ENCODE peak calls at places on chromosomes 11 and 22, in eight cellular contexts. One of them, this sample, is unnamed.

GRCh38 chr11:125968363-125968762 is 22.5 kb downstream of the VSIG10L2 start:
- DNase-seq in body of pancreas: no peak
- DNase-seq in heart left ventricle: no peak
- DNase-seq in Peyer's patch: no peak
- DNase-seq in A549: no peak
- DNase-seq in IMR-90: no peak
- DNase-seq in stomach: no peak
- DNase-seq in spleen: no peak
- DNase-seq in this sample: peak; percentile 84

GRCh38 chr11:114062272-114062671 is 2.8 kb downstream of the ZBTB16 start:
- DNase-seq in A549: no peak
- DNase-seq in IMR-90: no peak
- DNase-seq in Peyer's patch: no peak
- DNase-seq in heart left ventricle: no peak
- DNase-seq in stomach: no peak
- DNase-seq in body of pancreas: no peak
- DNase-seq in spleen: no peak
- DNase-seq in this sample: no peak

GRCh38 chr22:35353318-35353717 is 27.6 kb upstream of the HMOX1 start:
- DNase-seq in A549: no peak
- DNase-seq in body of pancreas: peak; percentile 55
- DNase-seq in spleen: no peak
- DNase-seq in stomach: no peak
- DNase-seq in Peyer's patch: no peak
- DNase-seq in heart left ventricle: no peak
- DNase-seq in IMR-90: no peak
- DNase-seq in this sample: no peak

GRCh38 chr11:126359431-126360048 is 4.1 kb downstream of the ST3GAL4 start:
- DNase-seq in heart left ventricle: peak; percentile 77
- DNase-seq in spleen: peak; percentile 76
- DNase-seq in Peyer's patch: no peak
- DNase-seq in body of pancreas: peak; percentile 38
- DNase-seq in stomach: no peak
- DNase-seq in IMR-90: peak; percentile 37
- DNase-seq in A549: no peak
- DNase-seq in this sample: peak; percentile 38

GRCh38 chr11:128621491-128622136 is 34.3 kb upstream of the ETS1 start:
- DNase-seq in IMR-90: peak; percentile 98
- DNase-seq in stomach: no peak
- DNase-seq in A549: no peak
- DNase-seq in spleen: no peak
- DNase-seq in heart left ventricle: peak; percentile 51
- DNase-seq in body of pancreas: peak; percentile 19
- DNase-seq in Peyer's patch: no peak
- DNase-seq in this sample: peak; percentile 15

GRCh38 chr11:45859661-45860140 is 12.4 kb downstream of the CRY2 start:
- DNase-seq in IMR-90: peak; percentile 99
- DNase-seq in Peyer's patch: peak; percentile 95
- DNase-seq in stomach: peak; percentile 95
- DNase-seq in body of pancreas: peak; percentile 95
- DNase-seq in spleen: peak; percentile 89
- DNase-seq in heart left ventricle: peak; percentile 95
- DNase-seq in A549: no peak
- DNase-seq in this sample: no peak

GRCh38 chr22:37274380-37274862 is 7.9 kb upstream of the CYTH4 start:
- DNase-seq in A549: no peak
- DNase-seq in Peyer's patch: no peak
- DNase-seq in heart left ventricle: peak; percentile 49
- DNase-seq in body of pancreas: peak; percentile 70
- DNase-seq in stomach: peak; percentile 31
- DNase-seq in spleen: peak; percentile 83
- DNase-seq in IMR-90: no peak
- DNase-seq in this sample: peak; percentile 91

GRCh38 chr11:128520886-128521696 is 66.3 kb downstream of the ETS1 start:
- DNase-seq in stomach: no peak
- DNase-seq in spleen: peak; percentile 81
- DNase-seq in A549: no peak
- DNase-seq in IMR-90: no peak
- DNase-seq in Peyer's patch: no peak
- DNase-seq in heart left ventricle: no peak
- DNase-seq in body of pancreas: no peak
- DNase-seq in this sample: peak; percentile 30

GRCh38 chr11:129955282-129955681 is 47.4 kb downstream of the PRDM10 start:
- DNase-seq in Peyer's patch: no peak
- DNase-seq in body of pancreas: no peak
- DNase-seq in IMR-90: no peak
- DNase-seq in spleen: no peak
- DNase-seq in heart left ventricle: no peak
- DNase-seq in stomach: no peak
- DNase-seq in A549: no peak
- DNase-seq in this sample: no peak

GRCh38 chr11:129258205-129258604 is 66.1 kb upstream of the ARHGAP32 start:
- DNase-seq in IMR-90: no peak
- DNase-seq in heart left ventricle: no peak
- DNase-seq in stomach: no peak
- DNase-seq in body of pancreas: no peak
- DNase-seq in Peyer's patch: no peak
- DNase-seq in A549: no peak
- DNase-seq in spleen: no peak
- DNase-seq in this sample: no peak

GRCh38 chr22:19368876-19369275 is 62.7 kb downstream of the HIRA start:
- DNase-seq in heart left ventricle: no peak
- DNase-seq in Peyer's patch: no peak
- DNase-seq in spleen: no peak
- DNase-seq in IMR-90: no peak
- DNase-seq in A549: no peak
- DNase-seq in body of pancreas: no peak
- DNase-seq in stomach: no peak
- DNase-seq in this sample: no peak

GRCh38 chr11:95152878-95153856 is 63.5 kb downstream of the ENDOD1 start:
- DNase-seq in stomach: no peak
- DNase-seq in A549: no peak
- DNase-seq in heart left ventricle: no peak
- DNase-seq in spleen: peak; percentile 80
- DNase-seq in body of pancreas: no peak
- DNase-seq in IMR-90: no peak
- DNase-seq in Peyer's patch: no peak
- DNase-seq in this sample: no peak

DNA sequence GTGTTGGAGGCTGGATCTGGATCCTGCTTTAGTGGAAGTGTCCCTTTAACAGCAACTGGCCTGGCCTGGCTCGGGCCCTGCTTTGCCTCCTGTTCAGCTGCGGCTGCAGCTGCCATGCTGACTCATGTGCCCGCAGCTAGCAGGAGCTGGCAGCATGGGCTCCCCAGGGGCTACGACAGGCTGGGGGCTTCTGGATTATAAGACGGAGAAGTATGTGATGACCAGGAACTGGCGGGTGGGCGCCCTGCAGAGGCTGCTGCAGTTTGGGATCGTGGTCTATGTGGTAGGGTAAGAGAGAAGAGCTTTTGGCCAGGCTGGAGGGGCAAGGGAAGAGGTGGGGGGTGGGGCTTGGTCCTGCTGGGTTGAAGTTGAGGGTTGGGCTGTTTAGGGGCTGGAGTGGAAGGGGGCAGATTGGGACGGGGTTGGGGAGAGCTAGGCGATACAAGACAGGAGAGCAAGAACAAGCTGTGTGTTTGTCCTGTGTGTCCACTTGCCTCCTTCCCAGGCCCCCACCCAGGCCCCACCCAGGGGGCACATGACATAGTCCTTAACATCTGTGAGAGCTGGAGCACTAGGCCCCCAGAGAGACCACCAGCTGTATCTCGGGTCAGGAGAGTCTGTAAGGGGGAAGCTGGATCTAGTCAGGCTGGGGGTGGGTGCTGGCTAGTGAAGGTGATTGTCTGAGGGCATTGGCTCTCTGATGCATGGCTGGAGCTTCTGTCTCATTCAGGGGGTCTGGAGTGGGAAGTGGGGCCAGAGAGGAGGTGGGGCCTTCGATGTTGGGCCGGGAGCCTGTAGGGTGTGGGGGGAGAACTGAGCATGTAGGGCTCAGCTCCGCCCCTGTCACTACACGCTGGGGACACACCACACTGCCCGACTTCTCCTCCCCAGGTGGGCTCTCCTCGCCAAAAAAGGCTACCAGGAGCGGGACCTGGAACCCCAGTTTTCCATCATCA is at the start of gene P2RX6:
- DNase-seq in body of pancreas: no peak
- DNase-seq in spleen: peak; percentile 61
- DNase-seq in Peyer's patch: no peak
- DNase-seq in heart left ventricle: no peak
- DNase-seq in A549: no peak
- DNase-seq in stomach: no peak
- DNase-seq in IMR-90: peak; percentile 13
- DNase-seq in this sample: peak; percentile 82
- TF ChIP-seq POLR2A in body of pancreas: no peak
- TF ChIP-seq POLR2A in spleen: no peak
- TF ChIP-seq POLR2A in Peyer's patch: no peak
- TF ChIP-seq POLR2A in heart left ventricle: no peak
- TF ChIP-seq POLR2A in A549: no peak
- TF ChIP-seq POLR2A in stomach: no peak
- TF ChIP-seq POLR2A in IMR-90: no peak
- TF ChIP-seq POLR2A in this sample: no peak

GRCh38 chr11:117198613-117199012 is 557 bp upstream of the TAGLN start:
- DNase-seq in IMR-90: no peak
- DNase-seq in body of pancreas: no peak
- DNase-seq in A549: no peak
- DNase-seq in Peyer's patch: no peak
- DNase-seq in spleen: no peak
- DNase-seq in stomach: no peak
- DNase-seq in heart left ventricle: no peak
- DNase-seq in this sample: no peak

GRCh38 chr11:117197516-117198456 is 1.4 kb upstream of the TAGLN start:
- DNase-seq in IMR-90: peak; percentile 32
- DNase-seq in stomach: peak; percentile 57
- DNase-seq in Peyer's patch: peak; percentile 74
- DNase-seq in A549: peak; percentile 24
- DNase-seq in body of pancreas: no peak
- DNase-seq in heart left ventricle: no peak
- DNase-seq in spleen: no peak
- DNase-seq in this sample: no peak

GRCh38 chr11:117199916-117200812 is 994 bp downstream of the TAGLN start:
- DNase-seq in IMR-90: no peak
- DNase-seq in body of pancreas: no peak
- DNase-seq in spleen: no peak
- DNase-seq in Peyer's patch: no peak
- DNase-seq in heart left ventricle: no peak
- DNase-seq in stomach: no peak
- DNase-seq in A549: no peak
- DNase-seq in this sample: no peak

GRCh38 chr11:117200813-117201515 is 1.8 kb downstream of the TAGLN start:
- DNase-seq in body of pancreas: no peak
- DNase-seq in A549: no peak
- DNase-seq in stomach: no peak
- DNase-seq in heart left ventricle: no peak
- DNase-seq in Peyer's patch: no peak
- DNase-seq in spleen: no peak
- DNase-seq in IMR-90: peak; percentile 32
- DNase-seq in this sample: no peak

DNA sequence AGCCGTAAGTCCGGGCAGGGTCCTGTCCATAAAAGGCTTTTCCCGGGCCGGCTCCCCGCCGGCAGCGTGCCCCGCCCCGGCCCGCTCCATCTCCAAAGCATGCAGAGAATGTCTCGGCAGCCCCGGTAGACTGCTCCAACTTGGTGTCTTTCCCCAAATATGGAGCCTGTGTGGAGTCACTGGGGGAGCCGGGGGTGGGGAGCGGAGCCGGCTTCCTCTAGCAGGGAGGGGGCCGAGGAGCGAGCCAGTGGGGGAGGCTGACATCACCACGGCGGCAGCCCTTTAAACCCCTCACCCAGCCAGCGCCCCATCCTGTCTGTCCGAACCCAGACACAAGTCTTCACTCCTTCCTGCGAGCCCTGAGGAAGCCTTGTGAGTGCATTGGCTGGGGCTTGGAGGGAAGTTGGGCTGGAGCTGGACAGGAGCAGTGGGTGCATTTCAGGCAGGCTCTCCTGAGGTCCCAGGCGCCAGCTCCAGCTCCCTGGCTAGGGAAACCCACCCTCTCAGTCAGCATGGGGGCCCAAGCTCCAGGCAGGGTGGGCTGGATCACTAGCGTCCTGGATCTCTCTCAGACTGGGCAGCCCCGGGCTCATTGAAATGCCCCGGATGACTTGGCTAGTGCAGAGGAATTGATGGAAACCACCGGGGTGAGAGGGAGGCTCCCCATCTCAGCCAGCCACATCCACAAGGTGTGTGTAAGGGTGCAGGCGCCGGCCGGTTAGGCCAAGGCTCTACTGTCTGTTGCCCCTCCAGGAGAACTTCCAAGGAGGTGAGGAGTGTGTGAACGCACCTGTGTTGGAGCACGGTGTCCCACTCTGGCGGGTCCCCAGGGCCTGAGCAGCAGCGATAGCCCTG is at the start of gene TAGLN:
- DNase-seq in spleen: no peak
- DNase-seq in stomach: peak; percentile 47
- DNase-seq in body of pancreas: peak; percentile 55
- DNase-seq in Peyer's patch: peak; percentile 63
- DNase-seq in heart left ventricle: peak; percentile 87
- DNase-seq in A549: peak; percentile 59
- DNase-seq in IMR-90: peak; percentile 94
- DNase-seq in this sample: no peak
- TF ChIP-seq POLR2A in spleen: no peak
- TF ChIP-seq POLR2A in stomach: no peak
- TF ChIP-seq POLR2A in body of pancreas: no peak
- TF ChIP-seq POLR2A in Peyer's patch: no peak
- TF ChIP-seq POLR2A in heart left ventricle: peak; percentile 55
- TF ChIP-seq POLR2A in A549: no peak
- TF ChIP-seq POLR2A in IMR-90: peak; percentile 98
- TF ChIP-seq POLR2A in this sample: no peak

GRCh38 chr11:199004-199581 is 6.2 kb downstream of the SCGB1C1 start:
- DNase-seq in heart left ventricle: peak; percentile 13
- DNase-seq in A549: no peak
- DNase-seq in body of pancreas: no peak
- DNase-seq in spleen: peak; percentile 71
- DNase-seq in stomach: peak; percentile 17
- DNase-seq in Peyer's patch: peak; percentile 44
- DNase-seq in IMR-90: no peak
- DNase-seq in this sample: no peak
- TF ChIP-seq POLR2A in heart left ventricle: no peak
- TF ChIP-seq POLR2A in A549: no peak
- TF ChIP-seq POLR2A in body of pancreas: no peak
- TF ChIP-seq POLR2A in spleen: no peak
- TF ChIP-seq POLR2A in stomach: no peak
- TF ChIP-seq POLR2A in Peyer's patch: no peak
- TF ChIP-seq POLR2A in IMR-90: no peak
- TF ChIP-seq POLR2A in this sample: no peak

DNA sequence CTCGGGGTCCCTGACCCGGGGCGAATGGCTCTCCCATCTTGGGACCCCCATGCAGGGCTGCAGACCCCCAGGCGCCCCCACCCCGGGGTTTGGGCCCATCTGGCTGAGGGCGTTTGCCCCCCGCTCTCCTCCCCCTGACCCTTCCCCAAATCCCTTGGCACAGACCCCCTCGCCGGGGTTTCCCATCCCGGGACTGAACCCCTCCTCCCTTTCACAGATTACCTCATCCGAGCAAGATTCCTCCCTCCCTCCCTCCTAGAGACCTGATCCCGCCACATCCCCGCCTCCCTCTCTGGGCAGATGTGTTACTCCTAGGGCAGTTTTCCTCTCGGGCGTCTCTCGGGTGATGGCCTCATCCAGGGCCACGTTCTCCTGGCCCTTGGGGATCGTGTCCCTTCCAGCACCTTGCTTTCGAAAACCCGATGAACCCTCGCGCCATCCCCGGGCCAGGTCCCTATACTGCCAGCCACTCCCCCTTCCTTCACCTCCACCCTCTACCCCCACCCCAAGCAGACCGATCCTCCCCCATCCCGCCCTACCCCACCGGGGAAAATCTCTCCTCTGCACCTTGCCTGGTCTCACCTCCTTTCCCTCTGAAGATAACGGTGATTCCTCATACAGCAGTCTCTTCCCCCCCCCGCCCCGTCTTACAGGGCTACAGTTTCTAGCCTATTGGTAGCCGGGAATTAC is 899 bp downstream of the KMT2A start:
- DNase-seq in IMR-90: peak; percentile 35
- DNase-seq in Peyer's patch: peak; percentile 58
- DNase-seq in body of pancreas: peak; percentile 53
- DNase-seq in spleen: peak; percentile 85
- DNase-seq in stomach: no peak
- DNase-seq in heart left ventricle: peak; percentile 33
- DNase-seq in A549: peak; percentile 28
- DNase-seq in this sample: peak; percentile 54
- TF ChIP-seq POLR2A in IMR-90: no peak
- TF ChIP-seq POLR2A in Peyer's patch: no peak
- TF ChIP-seq POLR2A in body of pancreas: no peak
- TF ChIP-seq POLR2A in spleen: no peak
- TF ChIP-seq POLR2A in stomach: no peak
- TF ChIP-seq POLR2A in heart left ventricle: no peak
- TF ChIP-seq POLR2A in A549: no peak
- TF ChIP-seq POLR2A in this sample: no peak